ENCODE peak calls at places on chromosomes 16 and 17, in eight cellular contexts. E is tibial nerve, G is activated B cell treated with CpG ODN at 0.5 μM for 24 hours, W is heart right ventricle, O is AG09319, T is suprapubic skin, D is nephron progenitor cell, C is uterus. B is an unnamed sample.
A peak's percentile ranks its signal among the peaks of the same experiment; 100 is the strongest.

GRCh38 chr17:42526031-42526444 is 10.0 kb upstream of the NAGLU start:
- DNase-seq in O (no peak), D (no peak), W (peak; percentile 78), C (no peak), E (no peak), G (no peak), T (no peak), B (no peak)

GRCh38 chr17:49315974-49316570 is 46.0 kb downstream of the ZNF652 start:
- DNase-seq in D (no peak), E (no peak), G (no peak), W (no peak), T (no peak), C (no peak), O (no peak), B (no peak)

GRCh38 chr17:81858967-81859905 is 1.1 kb downstream of the P4HB start:
- DNase-seq in W (no peak), E (no peak), T (no peak), C (no peak), D (no peak), G (no peak), O (no peak), B (no peak)

GRCh38 chr17:74394977-74395376 is 27.7 kb downstream of the GPR142 start:
- DNase-seq in D (no peak), W (no peak), E (no peak), O (no peak), G (no peak), T (no peak), C (no peak), B (no peak)

GRCh38 chr16:67923414-67924127 is 8.1 kb downstream of the CTRL start:
- DNase-seq in E (no peak), O (no peak), C (no peak), D (no peak), T (peak; percentile 67), G (no peak), W (no peak), B (no peak)

GRCh38 chr17:17951524-17951923 is 20.7 kb downstream of the TOM1L2 start:
- DNase-seq in W (no peak), C (no peak), D (no peak), T (no peak), E (no peak), G (no peak), O (no peak), B (no peak)

GRCh38 chr16:11128211-11129123 is 127.5 kb downstream of the SOCS1 start:
- DNase-seq in O (peak; percentile 23), C (peak; percentile 56), D (no peak), T (no peak), W (peak; percentile 65), E (no peak), G (no peak), B (no peak)

GRCh38 chr16:1639282-1639681 is 27.1 kb downstream of the CRAMP1 start:
- DNase-seq in O (no peak), D (no peak), G (no peak), E (no peak), C (no peak), W (no peak), T (no peak), B (no peak)

GRCh38 chr17:35404360-35404759 is 27.9 kb downstream of the SLFN12 start:
- DNase-seq in D (no peak), T (no peak), O (no peak), E (no peak), C (no peak), W (no peak), G (no peak), B (no peak)

GRCh38 chr16:89407282-89407924 is 83.0 kb downstream of the ANKRD11 start:
- DNase-seq in E (no peak), O (no peak), D (no peak), C (no peak), G (no peak), T (no peak), W (no peak), B (no peak)

GRCh38 chr17:67836205-67836987 is 11.1 kb downstream of the BPTF start:
- DNase-seq in W (no peak), C (no peak), O (no peak), G (no peak), T (no peak), E (no peak), D (no peak), B (no peak)

GRCh38 chr17:17675416-17675815 is 5.8 kb upstream of the RAI1 start:
- DNase-seq in D (no peak), T (no peak), E (no peak), W (no peak), C (no peak), O (no peak), G (no peak), B (no peak)

GRCh38 chr17:72501404-72502110 is 380.7 kb downstream of the SOX9 start:
- DNase-seq in T (no peak), D (no peak), C (no peak), E (peak; percentile 34), G (no peak), W (no peak), O (no peak), B (no peak)

GRCh38 chr16:22053921-22054341 is 38.4 kb upstream of the VWA3A start:
- DNase-seq in O (no peak), C (no peak), G (no peak), W (no peak), D (no peak), T (no peak), E (no peak), B (no peak)

GRCh38 chr17:17774009-17774881 is 62.5 kb downstream of the SREBF1 start:
- DNase-seq in O (no peak), G (no peak), W (no peak), C (peak; percentile 51), E (no peak), T (no peak), D (no peak), B (no peak)

GRCh38 chr17:56602292-56603130 is 9.0 kb downstream of the NOG start:
- DNase-seq in T (no peak), W (no peak), O (no peak), D (no peak), G (no peak), E (no peak), C (no peak), B (no peak)

GRCh38 chr16:81493755-81494433 is 49.3 kb downstream of the CMIP start:
- DNase-seq in E (no peak), O (no peak), T (peak; percentile 73), W (no peak), C (no peak), D (no peak), G (no peak), B (no peak)

GRCh38 chr17:17328251-17328650 is 25.1 kb downstream of the NT5M start:
- DNase-seq in O (no peak), T (peak; percentile 33), D (no peak), C (no peak), G (no peak), W (no peak), E (no peak), B (no peak)

GRCh38 chr17:77492446-77493237 is 351.9 kb downstream of the SEC14L1 start:
- DNase-seq in W (no peak), G (peak; percentile 15), O (no peak), C (peak; percentile 18), D (no peak), E (peak; percentile 10), T (peak; percentile 59), B (no peak)

GRCh38 chr17:6506679-6507231 is 49.6 kb downstream of the PITPNM3 start:
- DNase-seq in D (no peak), E (no peak), C (no peak), T (no peak), O (no peak), W (no peak), G (no peak), B (no peak)

GRCh38 chr17:9755083-9755482 is 36.3 kb downstream of the DHRS7C start:
- DNase-seq in D (no peak), C (no peak), O (no peak), G (no peak), T (no peak), W (no peak), E (no peak), B (no peak)
- TF ChIP-seq CTCF in D (no peak), C (no peak), O (no peak), G (no peak), T (no peak), W (no peak), E (no peak), B (no peak)

GRCh38 chr16:87012954-87013938 is 303.9 kb downstream of the C16orf95 start:
- DNase-seq in D (peak; percentile 56), G (no peak), C (no peak), T (no peak), W (no peak), E (no peak), O (no peak), B (no peak)

GRCh38 chr16:87016636-87017035 is 300.6 kb downstream of the C16orf95 start:
- DNase-seq in G (no peak), O (no peak), C (no peak), T (no peak), D (peak; percentile 22), E (no peak), W (no peak), B (no peak)

GRCh38 chr16:87016056-87016455 is 301.1 kb downstream of the C16orf95 start:
- DNase-seq in C (no peak), T (no peak), O (no peak), D (no peak), G (no peak), W (no peak), E (no peak), B (no peak)

GRCh38 chr16:87014112-87014511 is 303.1 kb downstream of the C16orf95 start:
- DNase-seq in O (no peak), W (no peak), T (no peak), E (no peak), G (no peak), D (no peak), C (no peak), B (no peak)

DNA sequence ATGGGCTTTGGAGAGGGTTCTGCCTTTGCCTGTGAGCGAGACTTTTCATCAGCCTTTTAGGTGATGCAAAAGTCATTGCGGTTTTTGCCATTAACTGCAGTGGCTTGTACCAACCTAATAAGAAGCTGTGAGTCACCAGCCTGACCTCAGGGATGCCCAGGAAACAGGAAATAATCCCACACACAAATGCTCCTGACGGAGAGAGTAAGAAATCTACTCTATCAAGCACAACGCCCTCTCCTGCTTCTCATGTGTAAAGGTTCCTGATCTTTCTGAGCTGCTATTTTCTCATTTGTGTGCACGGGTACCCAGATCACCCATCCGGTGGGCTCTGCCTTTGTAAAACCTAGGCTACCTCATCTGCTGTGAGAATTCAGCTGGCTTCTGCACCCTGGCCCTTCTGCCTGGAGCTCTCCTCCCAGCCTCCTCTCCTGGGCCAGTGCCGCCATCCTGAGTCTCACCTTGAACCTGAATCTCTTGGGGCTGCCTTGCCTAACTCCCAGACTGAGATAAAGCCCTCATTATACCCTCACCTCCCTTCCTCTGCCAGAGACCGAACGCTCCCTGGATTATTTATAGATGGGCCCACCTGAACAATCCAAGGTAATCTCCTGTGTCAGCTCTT is 299.7 kb downstream of the C16orf95 start:
- DNase-seq in T (no peak), D (no peak), G (no peak), C (no peak), W (no peak), O (peak; percentile 49), E (no peak), B (no peak)
- TF ChIP-seq CTCF in T (no peak), D (no peak), G (no peak), C (no peak), W (no peak), O (peak; percentile 31), E (no peak), B (no peak)

GRCh38 chr16:54034684-54035083 is 251.9 kb downstream of the IRX3 start:
- DNase-seq in C (no peak), O (no peak), W (no peak), G (no peak), T (no peak), E (no peak), D (no peak), B (no peak)
- TF ChIP-seq CTCF in C (no peak), O (no peak), W (no peak), G (no peak), T (no peak), E (no peak), D (no peak), B (no peak)

GRCh38 chr17:61731330-61731729 is 132.0 kb downstream of the BRIP1 start:
- DNase-seq in D (no peak), O (no peak), G (no peak), C (no peak), W (no peak), T (no peak), E (no peak), B (no peak)
- TF ChIP-seq CTCF in D (no peak), O (no peak), G (no peak), C (no peak), W (no peak), T (no peak), E (no peak), B (no peak)

B was measured in GM13977.